ENCODE peak calls at places on chromosomes 6 and 20, in six cellular contexts. V, R, U, Z, C and M are unnamed samples.

GRCh38 chr6:56839533-56840183 is 115.2 kb upstream of the BEND6 start:
- DNase-seq in U (no peak), V (no peak), Z (no peak), C (no peak), R (no peak), M (no peak)

GRCh38 chr6:104956663-104957294 is at the start of gene LIN28B:
- DNase-seq in C (no peak), U (peak), V (no peak), Z (no peak), R (peak), M (no peak)

GRCh38 chr6:113649276-113649675 is 207.9 kb upstream of the MARCKS start:
- DNase-seq in U (no peak), C (no peak), R (no peak), V (no peak), Z (no peak), M (no peak)

GRCh38 chr6:27757307-27757706 is 154.9 kb downstream of the OR2B2 start:
- DNase-seq in R (peak), U (no peak), V (no peak), C (peak), Z (no peak), M (no peak)

GRCh38 chr6:12009904-12010634 is 2.0 kb upstream of the HIVEP1 start:
- DNase-seq in U (no peak), C (no peak), V (no peak), Z (no peak), R (no peak), M (no peak)

GRCh38 chr20:17795003-17795402 is 95.2 kb downstream of the BANF2 start:
- DNase-seq in V (no peak), C (no peak), R (no peak), Z (no peak), U (no peak), M (no peak)

GRCh38 chr20:57008217-57008616 is 258.2 kb downstream of the BMP7 start:
- DNase-seq in C (no peak), Z (no peak), R (no peak), V (no peak), U (no peak), M (no peak)

GRCh38 chr6:45496085-45496433 is 118.3 kb upstream of the SUPT3H start:
- DNase-seq in C (no peak), Z (no peak), U (no peak), V (no peak), R (no peak), M (no peak)

GRCh38 chr20:40506567-40506966 is 182.5 kb downstream of the MAFB start:
- DNase-seq in U (peak), V (no peak), Z (no peak), C (no peak), R (peak), M (no peak)

GRCh38 chr6:135087403-135087802 is 32.8 kb upstream of the HBS1L start:
- DNase-seq in R (peak), C (no peak), V (no peak), U (peak), Z (no peak), M (no peak)

GRCh38 chr20:48761023-48761785 is 66.6 kb downstream of the PREX1 start:
- DNase-seq in C (no peak), V (no peak), U (no peak), R (no peak), Z (no peak), M (no peak)

GRCh38 chr6:109002100-109002697 is 92.4 kb downstream of the SESN1 start:
- DNase-seq in R (no peak), C (no peak), V (no peak), Z (no peak), U (no peak), M (no peak)

GRCh38 chr20:40286991-40287531 is 402.0 kb downstream of the MAFB start:
- DNase-seq in U (no peak), V (no peak), C (no peak), Z (no peak), R (no peak), M (no peak)

GRCh38 chr20:45337367-45338120 is 10.7 kb downstream of the SDC4 start:
- DNase-seq in V (no peak), Z (no peak), U (peak), C (peak), R (peak), M (no peak)

GRCh38 chr6:151847064-151847463 is 39.6 kb downstream of the ESR1 start:
- DNase-seq in C (peak), Z (no peak), U (peak), V (no peak), R (no peak), M (no peak)

GRCh38 chr20:15702161-15702560 is 871.1 kb downstream of the KIF16B start:
- DNase-seq in Z (no peak), C (no peak), V (no peak), U (no peak), R (no peak), M (no peak)

GRCh38 chr6:43973351-43973750 is 153.9 kb downstream of the MRPL14 start:
- DNase-seq in R (no peak), Z (no peak), U (no peak), V (no peak), C (no peak), M (no peak)

GRCh38 chr6:107819976-107820551 is 4.0 kb downstream of the SCML4 start:
- DNase-seq in Z (no peak), C (peak), V (no peak), R (no peak), U (no peak), M (no peak)

GRCh38 chr6:90715093-90715655 is 128.3 kb upstream of the MAP3K7 start:
- DNase-seq in R (no peak), U (no peak), V (no peak), Z (no peak), C (no peak), M (no peak)

GRCh38 chr6:34560366-34561226 is 4.5 kb upstream of the SPDEF start:
- DNase-seq in V (no peak), C (no peak), Z (no peak), U (peak), R (peak), M (no peak)

GRCh38 chr6:150352321-150353296 is 16.2 kb upstream of the IYD start:
- DNase-seq in U (no peak), R (no peak), C (no peak), Z (no peak), V (no peak), M (no peak)

GRCh38 chr6:34391023-34391485 is 1.4 kb downstream of the NUDT3 start:
- DNase-seq in C (no peak), Z (no peak), R (peak), U (peak), V (no peak), M (no peak)

GRCh38 chr6:41583576-41583975 is 37.4 kb downstream of the FOXP4 start:
- DNase-seq in Z (no peak), U (no peak), R (no peak), V (no peak), C (no peak), M (no peak)
- TF ChIP-seq TAF1 in Z (no peak), U (no peak), R (no peak), V (no peak), C (no peak), M (no peak)

GRCh38 chr6:33208089-33208967 is at the start of gene RING1:
- DNase-seq in V (peak), C (peak), U (peak), Z (no peak), R (peak), M (peak)
- TF ChIP-seq POLR2A in V (peak), C (no peak), U (peak), Z (peak), R (peak), M (peak)

GRCh38 chr6:168634928-168635327 is 193.9 kb downstream of the SMOC2 start:
- DNase-seq in U (no peak), Z (no peak), R (no peak), C (no peak), V (no peak), M (no peak)
- TF ChIP-seq POLR2AphosphoS5 in U (no peak), Z (no peak), R (no peak), C (no peak), V (no peak), M (no peak)

DNA sequence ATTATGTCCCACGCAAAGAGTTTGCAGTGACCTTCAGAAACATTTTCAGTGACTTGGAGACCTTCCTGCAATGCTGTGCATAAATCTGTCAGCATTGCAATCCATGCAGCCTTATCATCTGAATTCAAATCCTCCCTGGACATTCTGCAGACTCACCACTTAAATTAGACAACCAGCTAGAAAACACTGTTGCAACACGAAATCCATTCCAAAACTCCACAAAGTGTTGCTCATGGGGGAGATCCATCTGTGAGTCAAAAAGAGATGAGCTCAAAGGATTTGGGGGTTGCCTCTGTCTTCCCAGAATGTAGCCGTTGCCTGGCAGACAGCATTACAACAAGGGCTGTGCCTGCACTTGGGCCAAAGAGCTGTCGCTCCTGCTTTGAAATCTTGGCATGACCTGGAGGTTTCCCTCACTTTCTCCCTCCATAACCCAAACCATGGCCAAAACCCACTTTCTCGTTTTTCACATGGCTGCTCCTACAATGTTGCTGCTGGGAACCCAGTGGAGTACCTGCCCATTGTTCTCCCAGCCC is 163.5 kb upstream of the CDYL start:
- DNase-seq in U (no peak), C (no peak), Z (no peak), V (no peak), R (no peak), M (no peak)
- TF ChIP-seq TAF1 in U (no peak), C (no peak), Z (no peak), V (no peak), R (no peak), M (no peak)